ENCODE peak calls at places on chromosome 18, in ten cellular contexts. E, F, X, A, N, K, I, V, P and W are unnamed samples.

GRCh38 chr18:76494181-76494540 is 881 bp downstream of the ZNF516 start:
- DNase-seq in P (no peak), I (no peak), V (no peak), F (peak), A (peak), N (peak), X (peak), E (peak), K (peak), W (peak)

GRCh38 chr18:41145526-41145925 is 809.5 kb upstream of the PIK3C3 start:
- DNase-seq in F (no peak), V (no peak), P (peak), A (no peak), K (no peak), N (no peak), E (no peak), X (peak), I (no peak), W (no peak)

GRCh38 chr18:14174706-14175085 is 42.5 kb upstream of the ZNF519 start:
- DNase-seq in X (no peak), P (no peak), V (peak), I (no peak), N (no peak), F (no peak), A (no peak), K (no peak), E (no peak), W (no peak)

GRCh38 chr18:10877974-10878373 is 271.4 kb downstream of the PIEZO2 start:
- DNase-seq in K (no peak), V (no peak), F (no peak), X (no peak), N (no peak), E (no peak), I (no peak), P (no peak), A (no peak), W (no peak)

GRCh38 chr18:63128242-63128967 is 191.2 kb downstream of the BCL2 start:
- DNase-seq in E (no peak), P (no peak), A (no peak), K (no peak), X (no peak), F (no peak), N (no peak), I (no peak), V (no peak), W (no peak)

GRCh38 chr18:8609711-8610441 is 639 bp downstream of the RAB12 start:
- DNase-seq in K (no peak), P (no peak), A (no peak), F (no peak), V (no peak), X (no peak), I (no peak), E (peak), N (no peak), W (no peak)

GRCh38 chr18:46439037-46439436 is 218.0 kb downstream of the LOXHD1 start:
- DNase-seq in K (no peak), N (no peak), A (no peak), I (no peak), P (no peak), F (no peak), V (no peak), X (no peak), E (no peak), W (no peak)

GRCh38 chr18:51491678-51492372 is 294.3 kb upstream of the MEX3C start:
- DNase-seq in P (no peak), F (no peak), A (no peak), X (no peak), K (no peak), N (no peak), V (no peak), I (no peak), E (no peak), W (no peak)

GRCh38 chr18:63409301-63409700 is 13.0 kb downstream of the VPS4B start:
- DNase-seq in P (peak), A (no peak), K (peak), N (peak), E (no peak), I (no peak), F (no peak), X (peak), V (no peak), W (peak)

GRCh38 chr18:7038330-7038846 is 79.2 kb downstream of the LAMA1 start:
- DNase-seq in N (peak), P (no peak), K (peak), X (peak), I (peak), A (peak), E (peak), V (peak), F (peak), W (peak)

GRCh38 chr18:68181956-68182355 is 533.0 kb downstream of the TMX3 start:
- DNase-seq in V (no peak), K (no peak), A (no peak), N (peak), I (no peak), E (no peak), F (no peak), P (no peak), X (no peak), W (peak)

GRCh38 chr18:43710135-43710534 is 432.8 kb upstream of the SYT4 start:
- DNase-seq in A (peak), V (no peak), F (no peak), X (no peak), N (no peak), K (no peak), I (no peak), E (no peak), P (no peak), W (no peak)

GRCh38 chr18:63785031-63785430 is 9.8 kb downstream of the SERPINB7 start:
- DNase-seq in K (no peak), F (no peak), V (no peak), P (no peak), A (no peak), N (no peak), I (no peak), X (no peak), E (no peak), W (peak)

GRCh38 chr18:58977801-58978200 is 113.1 kb downstream of the ZNF532 start:
- DNase-seq in X (no peak), V (no peak), K (no peak), P (no peak), E (no peak), F (no peak), I (no peak), A (no peak), N (peak), W (no peak)

GRCh38 chr18:27120246-27120645 is 64.9 kb downstream of the CHST9 start:
- DNase-seq in X (no peak), A (no peak), E (no peak), V (no peak), K (peak), N (peak), F (no peak), P (no peak), I (no peak), W (no peak)

GRCh38 chr18:12236934-12237832 is 17.0 kb upstream of the CIDEA start:
- DNase-seq in E (peak), X (peak), V (peak), A (peak), P (no peak), F (peak), K (peak), N (peak), I (no peak), W (peak)

GRCh38 chr18:32389868-32390267 is 80.8 kb downstream of the GAREM1 start:
- DNase-seq in X (no peak), K (no peak), I (no peak), E (no peak), N (no peak), F (peak), V (no peak), A (no peak), P (no peak), W (no peak)

GRCh38 chr18:5488844-5489243 is 55.0 kb downstream of the EPB41L3 start:
- DNase-seq in V (no peak), A (peak), X (peak), K (peak), P (no peak), E (no peak), N (no peak), F (no peak), I (no peak), W (peak)

GRCh38 chr18:50158866-50159653 is 35.9 kb downstream of the MYO5B start:
- DNase-seq in N (no peak), A (no peak), I (no peak), V (no peak), X (no peak), E (no peak), F (peak), K (no peak), P (no peak), W (no peak)

GRCh38 chr18:26134110-26134509 is 441 bp downstream of the PSMA8 start:
- DNase-seq in P (no peak), I (no peak), X (no peak), E (no peak), N (no peak), V (no peak), K (no peak), A (no peak), F (no peak), W (no peak)

GRCh38 chr18:5294113-5294617 is 1.4 kb downstream of the ZBTB14 start:
- DNase-seq in N (no peak), V (no peak), X (peak), F (peak), E (no peak), P (no peak), I (no peak), A (no peak), K (no peak), W (peak)

GRCh38 chr18:61628085-61628484 is 264.7 kb downstream of the RNF152 start:
- DNase-seq in P (no peak), F (no peak), N (peak), X (no peak), I (no peak), K (no peak), A (no peak), V (no peak), E (no peak), W (peak)

GRCh38 chr18:76350134-76351025 is 144.7 kb downstream of the ZNF516 start:
- DNase-seq in N (no peak), K (no peak), X (no peak), V (no peak), P (no peak), I (no peak), E (no peak), A (peak), F (no peak), W (no peak)

GRCh38 chr18:54284967-54285785 is 15.9 kb downstream of the POLI start:
- DNase-seq in E (no peak), P (no peak), A (no peak), V (no peak), N (peak), X (peak), K (peak), F (no peak), I (no peak), W (peak)

GRCh38 chr18:44901283-44901682 is 220.6 kb downstream of the SETBP1 start:
- DNase-seq in A (peak), V (no peak), N (no peak), X (peak), K (no peak), F (no peak), P (no peak), I (no peak), E (no peak), W (no peak)

GRCh38 chr18:70030728-70031127 is 83.1 kb upstream of the CD226 start:
- DNase-seq in X (no peak), F (no peak), N (no peak), A (no peak), V (no peak), K (no peak), E (no peak), I (no peak), P (no peak), W (no peak)

GRCh38 chr18:56709463-56709862 is 58.3 kb downstream of the WDR7 start:
- DNase-seq in V (no peak), P (peak), N (peak), X (peak), A (peak), E (no peak), F (no peak), K (peak), I (no peak), W (peak)

GRCh38 chr18:79869591-79870368 is 72.0 kb downstream of the KCNG2 start:
- DNase-seq in A (no peak), P (no peak), K (no peak), N (no peak), X (no peak), E (no peak), V (peak), I (no peak), F (no peak), W (no peak)

GRCh38 chr18:9597609-9598008 is 16.8 kb downstream of the PPP4R1 start:
- DNase-seq in F (no peak), E (no peak), I (no peak), K (no peak), V (no peak), X (no peak), A (no peak), P (no peak), N (no peak), W (no peak)

GRCh38 chr18:80200171-80200931 is 47.0 kb downstream of the PARD6G start:
- DNase-seq in E (no peak), P (no peak), V (no peak), F (no peak), X (peak), N (no peak), K (no peak), I (no peak), A (peak), W (no peak)

GRCh38 chr18:28398491-28398890 is 221.6 kb upstream of the CDH2 start:
- DNase-seq in X (no peak), V (no peak), K (no peak), E (no peak), P (no peak), I (no peak), A (no peak), N (no peak), F (no peak), W (no peak)

GRCh38 chr18:28161608-28162599 is 15.0 kb downstream of the CDH2 start:
- DNase-seq in X (no peak), E (peak), I (no peak), P (no peak), V (no peak), N (peak), A (no peak), F (no peak), K (no peak), W (peak)

GRCh38 chr18:36295880-36296301 is 1.6 kb upstream of the FHOD3 start:
- DNase-seq in P (no peak), N (no peak), X (no peak), F (no peak), A (peak), V (no peak), K (no peak), E (no peak), I (no peak), W (no peak)

GRCh38 chr18:36295214-36295613 is 2.3 kb upstream of the FHOD3 start:
- DNase-seq in V (no peak), F (no peak), K (no peak), P (no peak), E (no peak), N (no peak), X (no peak), A (no peak), I (no peak), W (no peak)

GRCh38 chr18:36298113-36298701 is 694 bp downstream of the FHOD3 start:
- DNase-seq in I (no peak), V (no peak), F (no peak), N (no peak), P (no peak), E (peak), K (no peak), X (no peak), A (peak), W (no peak)

GRCh38 chr18:36297419-36298112 is at the start of gene FHOD3:
- DNase-seq in V (no peak), K (peak), I (no peak), E (peak), N (peak), X (peak), A (peak), P (no peak), F (peak), W (peak)

DNA sequence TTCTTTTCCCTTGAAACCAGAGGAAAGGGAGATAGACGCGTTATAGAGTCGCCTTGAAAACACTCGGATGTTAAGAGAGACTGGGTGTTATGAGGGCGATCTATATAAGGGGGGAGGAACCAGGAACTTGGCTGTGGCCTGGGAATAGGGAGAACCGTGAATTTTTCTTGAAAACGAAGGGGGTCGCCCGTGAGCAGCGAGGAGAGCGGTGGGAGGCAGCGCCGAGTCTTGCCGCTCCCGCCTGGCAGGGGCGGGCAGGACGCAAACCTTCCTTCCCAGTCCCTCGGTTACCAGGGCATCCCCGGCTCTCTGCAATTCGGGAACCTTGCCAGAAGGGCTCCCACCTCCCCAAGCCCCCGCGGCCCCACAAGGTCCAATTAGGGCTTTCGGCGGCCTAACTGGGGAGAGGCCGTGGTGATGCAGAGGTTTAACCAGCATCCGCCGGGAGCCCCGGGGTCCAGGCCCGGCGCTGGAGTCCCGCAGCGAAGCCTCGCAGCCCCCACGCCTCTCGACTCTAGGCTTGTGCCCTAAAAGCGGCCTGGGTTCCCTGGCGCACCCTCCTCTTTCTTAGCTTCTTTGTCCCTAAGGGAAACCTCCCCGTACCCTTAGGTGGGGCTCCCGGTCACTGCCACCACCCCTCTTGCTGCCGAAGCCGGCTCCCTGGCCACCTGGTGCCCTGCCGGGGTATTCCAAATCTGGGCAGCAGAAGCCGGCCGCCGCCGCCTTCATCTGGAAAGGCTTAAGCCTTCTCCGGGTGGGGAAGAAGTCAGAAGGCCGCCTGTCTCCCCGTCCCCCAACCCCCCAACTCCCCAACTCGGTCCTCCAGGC is 708 bp upstream of the FHOD3 start:
- DNase-seq in F (peak), N (peak), X (peak), I (no peak), P (peak), E (peak), K (peak), A (peak), V (no peak), W (peak)
- TF ChIP-seq CTCF in F (no peak), N (peak), X (peak), I (peak), P (peak), E (peak), K (peak), A (peak), V (no peak), W (peak)

GRCh38 chr18:22605736-22606135 is 188.0 kb upstream of the CTAGE1 start:
- DNase-seq in F (no peak), I (no peak), N (no peak), E (no peak), K (no peak), X (no peak), A (no peak), V (no peak), P (no peak), W (no peak)
- H3K4me3 ChIP-seq in F (no peak), I (no peak), N (no peak), E (no peak), K (no peak), X (no peak), A (no peak), V (no peak), P (no peak), W (no peak)

GRCh38 chr18:48949606-48950535 is 894 bp downstream of the SMAD7 start:
- DNase-seq in E (no peak), I (no peak), K (peak), F (peak), X (peak), P (no peak), A (peak), V (no peak), N (no peak), W (no peak)

GRCh38 chr18:48947102-48947501 is 3.7 kb downstream of the SMAD7 start:
- DNase-seq in E (no peak), I (no peak), A (no peak), X (peak), K (no peak), V (no peak), P (no peak), F (no peak), N (no peak), W (no peak)

GRCh38 chr18:48949051-48949605 is 1.6 kb downstream of the SMAD7 start:
- DNase-seq in N (no peak), F (no peak), X (no peak), K (no peak), P (no peak), V (no peak), E (no peak), I (no peak), A (no peak), W (no peak)

GRCh38 chr18:48947583-48947982 is 3.2 kb downstream of the SMAD7 start:
- DNase-seq in A (no peak), E (no peak), X (no peak), F (peak), K (no peak), V (no peak), N (no peak), I (no peak), P (no peak), W (no peak)

DNA sequence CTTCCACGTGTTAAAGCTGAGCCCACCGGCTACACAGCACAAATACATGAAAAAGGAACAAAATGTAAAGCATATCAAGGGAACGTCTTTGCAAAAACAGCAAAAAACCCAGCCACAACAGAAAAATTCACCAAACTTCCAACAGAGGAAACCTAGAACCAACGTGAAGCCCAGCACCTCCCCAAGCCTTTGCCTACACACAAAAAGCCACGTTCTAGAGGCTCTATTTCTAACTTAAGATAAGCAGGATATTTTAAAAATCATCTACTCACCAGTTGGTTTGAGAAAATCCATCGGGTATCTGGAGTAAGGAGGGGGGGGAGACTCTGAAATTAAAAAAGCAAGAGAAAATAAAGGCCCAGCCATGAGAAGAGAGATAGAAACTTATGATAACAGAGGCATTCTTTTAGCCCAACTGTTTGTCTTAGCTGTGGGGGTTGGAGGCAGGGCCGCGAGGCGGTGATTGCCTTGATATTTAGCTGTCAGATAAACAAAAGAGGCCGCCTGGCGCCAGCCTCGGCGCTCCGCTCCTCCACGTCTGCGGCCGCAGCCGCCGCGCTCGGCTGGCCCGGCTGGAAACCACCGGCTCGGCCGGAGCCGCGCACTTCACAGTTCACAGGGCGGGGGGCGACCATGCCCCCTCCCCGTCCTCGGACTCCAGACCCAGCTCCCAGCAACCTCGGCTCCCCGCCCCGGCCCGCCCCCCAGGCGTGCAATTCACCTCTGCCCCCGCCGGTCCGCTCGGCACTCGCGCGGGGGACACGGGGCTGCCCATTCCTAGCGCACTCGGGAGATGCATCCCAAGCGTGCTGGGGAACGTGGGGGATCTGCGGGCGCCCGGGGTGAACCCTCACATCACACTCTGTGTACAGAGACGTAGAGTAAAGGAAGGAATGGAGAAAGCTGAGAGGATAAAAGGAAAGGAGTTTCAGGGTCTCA is 2.4 kb downstream of the SMAD7 start:
- DNase-seq in E (peak), F (peak), N (peak), V (no peak), X (peak), I (no peak), P (no peak), K (peak), A (peak), W (no peak)
- TF ChIP-seq CTCF in E (peak), F (no peak), N (no peak), V (no peak), X (peak), I (no peak), P (no peak), K (no peak), A (no peak), W (no peak)

GRCh38 chr18:55404136-55404810 is 183.7 kb downstream of the TCF4 start:
- DNase-seq in E (no peak), P (no peak), A (no peak), V (no peak), I (no peak), N (no peak), F (no peak), K (no peak), X (no peak), W (no peak)
- H3K4me3 ChIP-seq in E (no peak), P (no peak), A (no peak), V (no peak), I (peak), N (no peak), F (no peak), K (no peak), X (no peak), W (no peak)